ENCODE peak calls at places on chromosomes 16 and 17, in ten cellular contexts. G is colonic mucosa; H is T-cell; E is HEK293T; T is stimulated activated CD4-positive, alpha-beta T cell treated with anti-CD3 and anti-CD28 coated beads, Interleukin-1b, Interleukin-23, amount 100 ng/mL, for 1 hour; N is AG20443; P is SK-N-DZ; Q is H54; A is AG10803; K is CD8-positive, alpha-beta T cell. M is an unnamed sample.

GRCh38 chr17:75652934-75653549 is 13.9 kb downstream of the RECQL5 start:
- DNase-seq in G (no peak), H (peak; percentile 15), E (peak; percentile 80), T (no peak), N (peak; percentile 57), P (peak; percentile 53), Q (no peak), A (no peak), K (no peak), M (no peak)

GRCh38 chr17:60740584-60740983 is 62.9 kb downstream of the BCAS3 start:
- DNase-seq in G (no peak), H (no peak), E (no peak), T (no peak), N (no peak), P (no peak), Q (no peak), A (no peak), K (no peak), M (no peak)

GRCh38 chr17:50352072-50352692 is 6.3 kb downstream of the XYLT2 start:
- DNase-seq in G (no peak), H (no peak), E (no peak), T (no peak), N (no peak), P (no peak), Q (no peak), A (no peak), K (no peak), M (no peak)

GRCh38 chr17:70185280-70185679 is 15.9 kb downstream of the KCNJ2 start:
- DNase-seq in G (no peak), H (no peak), E (no peak), T (no peak), N (no peak), P (no peak), Q (no peak), A (no peak), K (no peak), M (no peak)

GRCh38 chr17:80520810-80521209 is 23.8 kb upstream of the RPTOR start:
- DNase-seq in G (no peak), H (no peak), E (no peak), T (no peak), N (no peak), P (no peak), Q (no peak), A (no peak), K (no peak), M (no peak)

GRCh38 chr16:67190448-67191399 is 788 bp upstream of the EXOC3L1 start:
- DNase-seq in G (no peak), H (no peak), E (no peak), T (no peak), N (no peak), P (no peak), Q (no peak), A (no peak), K (no peak), M (no peak)

GRCh38 chr16:57863434-57864160 is 61.3 kb upstream of the KIFC3 start:
- DNase-seq in G (peak; percentile 58), H (no peak), E (peak; percentile 43), T (no peak), N (peak; percentile 86), P (no peak), Q (peak; percentile 45), A (peak; percentile 81), K (no peak), M (no peak)

GRCh38 chr16:23248261-23249194 is 53.6 kb upstream of the SCNN1B start:
- DNase-seq in G (no peak), H (no peak), E (no peak), T (no peak), N (peak; percentile 34), P (no peak), Q (no peak), A (peak; percentile 9), K (no peak), M (no peak)

GRCh38 chr16:15643453-15644305 is 725 bp upstream of the MARF1 start:
- DNase-seq in G (peak; percentile 39), H (no peak), E (peak; percentile 46), T (no peak), N (peak; percentile 47), P (peak; percentile 66), Q (peak; percentile 26), A (peak; percentile 64), K (peak; percentile 14), M (peak; percentile 54)

GRCh38 chr17:70204431-70204830 is 35.1 kb downstream of the KCNJ2 start:
- DNase-seq in G (no peak), H (no peak), E (no peak), T (no peak), N (no peak), P (no peak), Q (no peak), A (no peak), K (no peak), M (no peak)

GRCh38 chr17:45098869-45099616 is 33.3 kb downstream of the PLCD3 start:
- DNase-seq in G (peak; percentile 89), H (peak; percentile 70), E (peak; percentile 91), T (peak; percentile 55), N (peak; percentile 87), P (peak; percentile 83), Q (peak; percentile 84), A (peak; percentile 84), K (peak; percentile 61), M (peak; percentile 38)

GRCh38 chr16:81029930-81030604 is 5.6 kb upstream of the ATMIN start:
- DNase-seq in G (no peak), H (no peak), E (no peak), T (no peak), N (no peak), P (no peak), Q (no peak), A (no peak), K (no peak), M (no peak)

GRCh38 chr17:80466188-80466705 is 10.2 kb downstream of the NPTX1 start:
- DNase-seq in G (no peak), H (no peak), E (no peak), T (no peak), N (no peak), P (no peak), Q (no peak), A (no peak), K (no peak), M (no peak)

GRCh38 chr17:75738218-75738802 is 17.1 kb downstream of the ITGB4 start:
- DNase-seq in G (no peak), H (peak; percentile 10), E (no peak), T (no peak), N (peak; percentile 67), P (no peak), Q (no peak), A (peak; percentile 55), K (no peak), M (no peak)